ENCODE peak calls at places on chromosome 10, in four cellular contexts. B is stimulated activated CD4-positive, alpha-beta T cell treated with anti-CD3 and anti-CD28 coated beads, TNF-alpha, amount 100 ng/mL, for 4 hours; U is prostate gland; V is effector CD4-positive, alpha-beta T cell. H is an unnamed sample.

GRCh38 chr10:52252322-52252721 is 61.8 kb upstream of the DKK1 start:
- DNase-seq in B (no peak), U (no peak), V (no peak), H (no peak)

GRCh38 chr10:106863549-106863948 is 301.0 kb downstream of the SORCS1 start:
- DNase-seq in B (no peak), U (no peak), V (no peak), H (no peak)

GRCh38 chr10:71677261-71677660 is 42.3 kb downstream of the C10orf105 start:
- DNase-seq in B (no peak), U (no peak), V (no peak), H (no peak)

GRCh38 chr10:53664620-53665019 is 892.0 kb upstream of the MBL2 start:
- DNase-seq in B (no peak), U (no peak), V (no peak), H (no peak)

GRCh38 chr10:78657622-78658165 is 411.1 kb upstream of the ZMIZ1 start:
- DNase-seq in B (peak), U (peak), V (peak), H (peak)

GRCh38 chr10:22372922-22373321 is 27.6 kb downstream of the SPAG6 start:
- DNase-seq in B (no peak), U (peak), V (no peak), H (no peak)

GRCh38 chr10:125158528-125159485 is 1.6 kb downstream of the CTBP2 start:
- DNase-seq in B (no peak), U (no peak), V (no peak), H (no peak)

GRCh38 chr10:20276127-20276979 is 460.1 kb downstream of the PLXDC2 start:
- DNase-seq in B (no peak), U (no peak), V (no peak), H (no peak)

GRCh38 chr10:112565434-112566053 is 118.5 kb downstream of the VTI1A start:
- DNase-seq in B (no peak), U (peak), V (no peak), H (no peak)

GRCh38 chr10:72719941-72720592 is 28.1 kb downstream of the MCU start:
- DNase-seq in B (no peak), U (no peak), V (no peak), H (no peak)

GRCh38 chr10:71084061-71084817 is 128.1 kb upstream of the UNC5B start:
- DNase-seq in B (no peak), U (no peak), V (no peak), H (no peak)

GRCh38 chr10:68305889-68306288 is 26.0 kb upstream of the HNRNPH3 start:
- DNase-seq in B (no peak), U (no peak), V (no peak), H (no peak)

GRCh38 chr10:43867113-43867512 is 218.4 kb upstream of the ZNF32 start:
- DNase-seq in B (no peak), U (no peak), V (no peak), H (no peak)

GRCh38 chr10:10326119-10326518 is 691.6 kb upstream of the CELF2 start:
- DNase-seq in B (no peak), U (no peak), V (no peak), H (no peak)

GRCh38 chr10:30784896-30785605 is 155.5 kb upstream of the LYZL2 start:
- DNase-seq in B (peak), U (peak), V (no peak), H (no peak)

GRCh38 chr10:88243847-88244730 is 339.0 kb downstream of the RNLS start:
- DNase-seq in B (no peak), U (no peak), V (no peak), H (no peak)

GRCh38 chr10:109919224-109919623 is 4.1 kb downstream of the XPNPEP1 start:
- DNase-seq in B (no peak), U (no peak), V (no peak), H (no peak)

GRCh38 chr10:99984201-99984600 is 25.5 kb downstream of the DNMBP start:
- DNase-seq in B (no peak), U (no peak), V (no peak), H (no peak)

GRCh38 chr10:27240212-27240890 is at the start of gene ACBD5:
- DNase-seq in B (peak), U (peak), V (peak), H (peak)

H was measured in activated CD8-positive, alpha-beta memory T cell treated with anti-CD3 and anti-CD28 coated beads for 48 hours.